ENCODE peak calls at places on chromosomes 6 and 20, in four cellular contexts. E is A549, T is transverse colon, Q is H1. U is an unnamed sample.

GRCh38 chr20:9458075-9458818 is 56.1 kb upstream of the LAMP5 start:
- DNase-seq in E (peak), T (no peak), Q (no peak), U (peak)

GRCh38 chr20:10708342-10709185 is 34.8 kb upstream of the JAG1 start:
- DNase-seq in E (peak), T (no peak), Q (no peak), U (no peak)

GRCh38 chr6:145257757-145258521 is 477.4 kb downstream of the EPM2A start:
- DNase-seq in E (no peak), T (no peak), Q (no peak), U (no peak)

GRCh38 chr20:32536861-32537656 is 48.1 kb downstream of the NOL4L start:
- DNase-seq in E (no peak), T (peak), Q (no peak), U (peak)

GRCh38 chr6:28303570-28303969 is 22.2 kb downstream of the PGBD1 start:
- DNase-seq in E (no peak), T (no peak), Q (no peak), U (no peak)

GRCh38 chr6:169832247-169832948 is 81.0 kb downstream of the ERMARD start:
- DNase-seq in E (no peak), T (no peak), Q (no peak), U (peak)

GRCh38 chr6:134010400-134010799 is 42.0 kb downstream of the SLC2A12 start:
- DNase-seq in E (no peak), T (no peak), Q (no peak), U (no peak)

GRCh38 chr6:17393335-17394191 is at the start of gene CAP2:
- DNase-seq in E (peak), T (peak), Q (peak), U (peak)

GRCh38 chr20:35003211-35004031 is 47.8 kb downstream of the MYH7B start:
- DNase-seq in E (no peak), T (no peak), Q (no peak), U (no peak)

GRCh38 chr6:53066059-53066406 is 829 bp downstream of the FBXO9 start:
- DNase-seq in E (peak), T (peak), Q (no peak), U (peak)

GRCh38 chr20:2051920-2052319 is 49.7 kb upstream of the STK35 start:
- DNase-seq in E (no peak), T (no peak), Q (no peak), U (no peak)

GRCh38 chr6:29943053-29943966 is 978 bp downstream of the HLA-A start:
- DNase-seq in E (no peak), T (peak), Q (no peak), U (no peak)

GRCh38 chr6:134750669-134751068 is 199.2 kb downstream of the ALDH8A1 start:
- DNase-seq in E (no peak), T (no peak), Q (no peak), U (no peak)

GRCh38 chr6:126905917-126906316 is 212.6 kb upstream of the RSPO3 start:
- DNase-seq in E (no peak), T (no peak), Q (no peak), U (no peak)

GRCh38 chr6:113094781-113095180 is 747.7 kb downstream of the RFPL4B start:
- DNase-seq in E (no peak), T (no peak), Q (no peak), U (no peak)

GRCh38 chr6:44733146-44733545 is 345.6 kb downstream of the CDC5L start:
- DNase-seq in E (no peak), T (no peak), Q (no peak), U (no peak)

GRCh38 chr6:118761643-118762042 is 110.3 kb upstream of the CEP85L start:
- DNase-seq in E (no peak), T (no peak), Q (no peak), U (no peak)

GRCh38 chr6:149007846-149008245 is 261.0 kb downstream of the UST start:
- DNase-seq in E (no peak), T (no peak), Q (no peak), U (no peak)

GRCh38 chr6:54191460-54191859 is 80.2 kb downstream of the MLIP start:
- DNase-seq in E (no peak), T (no peak), Q (no peak), U (no peak)

GRCh38 chr6:159989882-159990480 is 21.1 kb downstream of the IGF2R start:
- DNase-seq in E (no peak), T (no peak), Q (no peak), U (no peak)
- TF ChIP-seq EP300 in E (no peak), T (no peak), Q (no peak), U (no peak)

DNA sequence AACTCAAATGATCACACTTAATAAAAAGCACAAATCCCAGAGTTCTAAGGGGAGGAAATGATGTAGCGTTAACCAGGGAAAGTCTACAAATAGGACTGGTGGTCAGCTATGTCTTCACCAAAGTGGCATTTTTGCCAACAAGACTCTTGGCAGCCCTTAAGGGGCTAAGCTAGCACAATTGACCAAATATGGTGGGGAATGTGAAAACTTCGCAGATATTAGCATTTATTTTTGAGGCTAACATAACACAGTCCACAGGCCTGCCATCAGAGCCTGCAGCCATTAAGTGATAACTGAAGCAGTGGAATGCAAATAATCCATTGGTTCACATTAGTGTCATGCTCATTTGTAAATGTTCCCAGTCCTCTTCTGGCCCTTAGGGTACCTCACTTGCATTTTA is 274.6 kb downstream of the FOXC1 start:
- DNase-seq in E (no peak), T (no peak), Q (no peak), U (no peak)
- TF ChIP-seq EP300 in E (no peak), T (no peak), Q (no peak), U (no peak)

GRCh38 chr20:53702617-53703016 is 109.0 kb upstream of the ZNF217 start:
- DNase-seq in E (no peak), T (no peak), Q (no peak), U (no peak)

GRCh38 chr20:53706511-53707031 is 112.9 kb upstream of the ZNF217 start:
- DNase-seq in E (no peak), T (no peak), Q (no peak), U (no peak)

GRCh38 chr20:53707341-53708102 is 113.9 kb upstream of the ZNF217 start:
- DNase-seq in E (no peak), T (no peak), Q (no peak), U (no peak)

GRCh38 chr20:53708129-53708968 is 114.7 kb upstream of the ZNF217 start:
- DNase-seq in E (no peak), T (no peak), Q (no peak), U (no peak)

DNA sequence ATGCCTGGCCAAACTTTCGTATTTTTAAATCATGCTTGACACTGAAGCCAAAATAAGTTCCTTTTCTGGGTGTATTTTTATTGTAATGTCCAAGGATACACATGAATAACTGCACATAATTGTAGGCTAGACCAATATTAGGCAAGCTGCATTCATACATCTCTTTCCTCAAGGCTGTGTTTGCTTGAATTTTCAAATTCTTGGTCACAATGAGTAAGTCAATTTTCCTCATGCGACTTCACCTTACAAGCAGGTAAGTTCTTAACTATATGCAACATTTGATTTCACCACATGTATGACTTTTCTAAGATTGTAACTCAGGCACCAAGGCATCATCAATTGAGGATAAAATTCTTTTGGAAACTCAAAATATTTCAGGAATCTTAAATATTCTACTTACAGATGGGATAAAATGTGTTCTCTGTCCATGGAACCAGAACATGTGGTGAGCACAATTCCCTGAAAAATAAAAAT is 112.4 kb upstream of the ZNF217 start:
- DNase-seq in E (no peak), T (no peak), Q (no peak), U (no peak)
- TF ChIP-seq EP300 in E (no peak), T (no peak), Q (no peak), U (no peak)

GRCh38 chr6:9914951-9915350 is 499.9 kb downstream of the TFAP2A start:
- DNase-seq in E (no peak), T (no peak), Q (no peak), U (no peak)
- TF ChIP-seq EP300 in E (no peak), T (no peak), Q (no peak), U (no peak)

GRCh38 chr20:6048391-6048790 is 5.5 kb downstream of the LRRN4 start:
- DNase-seq in E (no peak), T (no peak), Q (no peak), U (no peak)

GRCh38 chr20:6053776-6054688 is at the start of gene LRRN4:
- DNase-seq in E (no peak), T (no peak), Q (no peak), U (peak)

GRCh38 chr20:6055161-6055783 is 1.4 kb upstream of the LRRN4 start:
- DNase-seq in E (no peak), T (no peak), Q (no peak), U (no peak)

GRCh38 chr20:6053064-6053775 is 640 bp downstream of the LRRN4 start:
- DNase-seq in E (no peak), T (no peak), Q (no peak), U (no peak)

GRCh38 chr20:6051505-6051904 is 2.4 kb downstream of the LRRN4 start:
- DNase-seq in E (no peak), T (no peak), Q (no peak), U (no peak)
- TF ChIP-seq EP300 in E (no peak), T (no peak), Q (no peak), U (no peak)

GRCh38 chr6:7041511-7042026 is 66.2 kb upstream of the RREB1 start:
- DNase-seq in E (no peak), T (no peak), Q (no peak), U (no peak)
- TF ChIP-seq EP300 in E (no peak), T (no peak), Q (no peak), U (no peak)

DNA sequence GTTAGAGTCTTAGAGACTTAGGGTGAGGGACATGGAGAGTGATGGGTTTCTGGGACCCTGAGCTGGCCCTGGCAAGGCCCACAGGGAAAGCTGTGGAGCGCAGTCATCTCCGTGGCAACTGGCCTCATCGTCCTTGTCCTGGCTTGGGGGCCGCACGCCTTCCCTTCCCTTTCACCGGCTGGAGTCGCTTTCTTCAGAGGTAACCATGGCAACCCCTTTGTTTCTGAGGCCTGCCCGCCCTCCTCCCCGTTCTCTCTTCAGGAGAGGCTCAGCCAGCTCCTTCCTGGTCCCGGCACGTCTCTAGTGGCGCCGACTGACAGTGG is 1.7 kb upstream of the OSBPL2 start:
- DNase-seq in E (no peak), T (no peak), Q (no peak), U (no peak)
- TF ChIP-seq EP300 in E (no peak), T (no peak), Q (no peak), U (no peak)

DNA sequence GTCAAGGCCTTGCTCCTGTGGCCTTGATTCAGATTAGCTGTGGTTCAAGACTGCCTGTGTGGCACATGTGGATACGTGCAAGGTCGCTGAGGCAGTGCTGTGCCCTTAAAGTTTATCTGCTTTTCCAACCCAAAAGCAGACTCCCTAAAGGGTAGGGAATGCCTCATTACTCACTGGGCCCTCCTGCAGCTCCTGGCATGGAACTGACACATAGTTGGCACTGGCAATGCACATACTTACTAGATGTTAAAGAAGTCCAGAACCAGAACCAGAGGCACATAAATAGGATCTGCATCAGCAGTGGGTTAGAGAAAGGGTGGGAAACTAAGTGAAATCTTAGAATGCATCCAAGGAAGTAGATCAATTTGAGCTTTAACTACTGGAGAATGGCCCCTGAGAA is 90.6 kb upstream of the MLN start:
- DNase-seq in E (no peak), T (no peak), Q (no peak), U (no peak)
- TF ChIP-seq EP300 in E (no peak), T (no peak), Q (no peak), U (no peak)